ENCODE peak calls at places on chromosomes 2 and 18, in four cellular contexts. S, F, I and V are unnamed samples.

GRCh38 chr2:44748-45341 is 1.5 kb downstream of the FAM110C start:
- DNase-seq in S (no peak), F (no peak), I (peak; percentile 37), V (no peak)

GRCh38 chr2:201680743-201681142 is 17.7 kb downstream of the MPP4 start:
- DNase-seq in S (no peak), F (peak; percentile 44), I (no peak), V (no peak)

GRCh38 chr2:9112079-9112721 is 94.4 kb upstream of the ASAP2 start:
- DNase-seq in S (no peak), F (no peak), I (no peak), V (no peak)

GRCh38 chr18:57910817-57911216 is 107.7 kb upstream of the ATP8B1 start:
- DNase-seq in S (no peak), F (peak; percentile 45), I (no peak), V (no peak)

GRCh38 chr2:71389379-71390072 is 57.9 kb downstream of the ZNF638 start:
- DNase-seq in S (no peak), F (no peak), I (no peak), V (no peak)

GRCh38 chr2:9095690-9096089 is 92.2 kb upstream of the MBOAT2 start:
- DNase-seq in S (no peak), F (no peak), I (no peak), V (no peak)

GRCh38 chr2:134739879-134740301 is 21.1 kb upstream of the TMEM163 start:
- DNase-seq in S (no peak), F (no peak), I (no peak), V (no peak)

GRCh38 chr2:233705911-233706506 is 6.7 kb upstream of the UGT1A5 start:
- DNase-seq in S (no peak), F (no peak), I (peak; percentile 34), V (no peak)

GRCh38 chr2:23460228-23460627 is 75.2 kb downstream of the KLHL29 start:
- DNase-seq in S (no peak), F (peak; percentile 10), I (no peak), V (no peak)

GRCh38 chr2:36461039-36461681 is 105.6 kb downstream of the CRIM1 start:
- DNase-seq in S (no peak), F (no peak), I (no peak), V (no peak)

GRCh38 chr2:183070942-183071844 is 7.4 kb upstream of the DUSP19 start:
- DNase-seq in S (no peak), F (peak; percentile 35), I (no peak), V (no peak)